ENCODE peak calls at places on chromosomes 4 and X, in seven cellular contexts. K, W, U, M, Q, C and I are unnamed samples.

GRCh38 chr4:8741513-8742226 is 130.0 kb downstream of the HMX1 start:
- DNase-seq in U (no peak), K (no peak), M (peak), C (no peak), Q (no peak), W (peak), I (no peak)

GRCh38 chr4:73608677-73609594 is 11.3 kb downstream of the RASSF6 start:
- DNase-seq in U (no peak), M (no peak), W (no peak), K (no peak), C (no peak), Q (no peak), I (no peak)

GRCh38 chr4:182206916-182207315 is 36.3 kb upstream of the TENM3 start:
- DNase-seq in M (no peak), U (no peak), K (no peak), W (no peak), Q (no peak), C (no peak), I (no peak)

GRCh38 chr4:183429489-183429888 is 14.9 kb upstream of the CDKN2AIP start:
- DNase-seq in U (no peak), Q (no peak), K (no peak), M (no peak), C (no peak), W (no peak), I (no peak)

GRCh38 chrX:437636-438390 is 51.1 kb upstream of the PPP2R3B start:
- DNase-seq in C (no peak), U (no peak), K (no peak), Q (no peak), W (peak), M (no peak), I (no peak)

GRCh38 chr4:166687828-166688227 is 546.5 kb downstream of the SPOCK3 start:
- DNase-seq in C (no peak), W (no peak), K (no peak), M (no peak), U (no peak), Q (no peak), I (no peak)

GRCh38 chr4:159787901-159788300 is 685.0 kb downstream of the RAPGEF2 start:
- DNase-seq in C (peak), K (no peak), M (no peak), W (no peak), Q (no peak), U (no peak), I (no peak)

GRCh38 chr4:5782829-5783476 is 72.0 kb downstream of the EVC start:
- DNase-seq in K (no peak), W (peak), M (peak), C (no peak), U (no peak), Q (no peak), I (no peak)

GRCh38 chr4:79107014-79107413 is 167.8 kb upstream of the PAQR3 start:
- DNase-seq in U (no peak), W (no peak), Q (no peak), K (no peak), C (no peak), M (no peak), I (no peak)

GRCh38 chr4:174318829-174319764 is 35.4 kb downstream of the CEP44 start:
- DNase-seq in C (no peak), W (no peak), M (no peak), U (no peak), Q (no peak), K (no peak), I (no peak)

GRCh38 chrX:11770320-11770719 is 12.3 kb downstream of the MSL3 start:
- DNase-seq in C (peak), Q (no peak), U (peak), W (no peak), M (no peak), K (no peak), I (peak)

GRCh38 chrX:147550217-147550616 is 361.5 kb upstream of the FMR1 start:
- DNase-seq in U (no peak), K (no peak), M (no peak), W (no peak), C (no peak), Q (no peak), I (peak)

GRCh38 chrX:102659790-102660757 is 8.8 kb downstream of the GPRASP1 start:
- DNase-seq in M (peak), W (peak), U (peak), Q (peak), K (peak), C (peak), I (peak)

GRCh38 chrX:118730500-118731247 is 3.3 kb downstream of the IL13RA1 start:
- DNase-seq in C (no peak), K (no peak), U (no peak), W (no peak), M (no peak), Q (no peak), I (no peak)

DNA sequence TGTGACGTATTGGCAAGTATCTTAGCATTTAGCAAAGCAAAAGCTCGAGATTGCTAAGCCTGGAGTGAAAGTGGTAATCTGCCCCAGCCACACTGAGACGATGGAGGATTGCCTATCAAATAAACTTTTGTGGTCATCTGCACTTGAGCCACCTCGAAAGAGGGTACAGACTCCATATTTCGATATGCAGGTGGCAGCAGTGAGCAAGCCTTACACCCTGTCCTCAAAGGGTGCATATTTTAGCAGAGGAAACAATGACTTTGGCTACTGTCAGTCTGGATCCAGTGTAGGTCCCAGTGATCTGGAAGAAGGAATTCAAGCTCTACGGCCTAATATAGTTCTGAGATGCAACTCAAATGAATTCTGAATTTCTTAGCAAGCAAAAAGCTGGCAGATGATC is 153.9 kb downstream of the ATG4A start:
- DNase-seq in Q (no peak), W (no peak), C (no peak), U (no peak), K (no peak), M (no peak), I (no peak)
- TF ChIP-seq CTCF in Q (no peak), W (no peak), C (no peak), U (no peak), K (no peak), M (peak), I (no peak)

GRCh38 chrX:122856205-122856604 is 327.9 kb upstream of the GRIA3 start:
- DNase-seq in M (no peak), U (no peak), K (no peak), Q (no peak), C (no peak), W (no peak), I (no peak)

GRCh38 chrX:122857734-122858133 is 326.3 kb upstream of the GRIA3 start:
- DNase-seq in U (no peak), Q (no peak), M (no peak), C (no peak), W (no peak), K (no peak), I (no peak)
- TF ChIP-seq CTCF in U (no peak), Q (no peak), M (no peak), C (no peak), W (no peak), K (no peak), I (no peak)

GRCh38 chr4:147732516-147733193 is 767 bp downstream of the ARHGAP10 start:
- DNase-seq in K (peak), W (peak), C (peak), M (peak), U (no peak), Q (peak), I (peak)

GRCh38 chr4:147731611-147732515 is at the start of gene ARHGAP10:
- DNase-seq in M (peak), U (peak), W (peak), K (peak), Q (peak), C (peak), I (peak)

GRCh38 chr4:147735413-147736301 is 3.8 kb downstream of the ARHGAP10 start:
- DNase-seq in W (no peak), K (no peak), Q (no peak), U (no peak), M (no peak), C (no peak), I (no peak)

GRCh38 chr4:147734496-147734895 is 2.6 kb downstream of the ARHGAP10 start:
- DNase-seq in Q (no peak), U (no peak), W (no peak), C (no peak), M (no peak), K (no peak), I (no peak)

GRCh38 chr4:147733614-147734344 is 1.9 kb downstream of the ARHGAP10 start:
- DNase-seq in Q (no peak), C (no peak), M (no peak), W (no peak), K (peak), U (no peak), I (no peak)
- TF ChIP-seq CTCF in Q (no peak), C (no peak), M (no peak), W (no peak), K (no peak), U (no peak), I (no peak)

DNA sequence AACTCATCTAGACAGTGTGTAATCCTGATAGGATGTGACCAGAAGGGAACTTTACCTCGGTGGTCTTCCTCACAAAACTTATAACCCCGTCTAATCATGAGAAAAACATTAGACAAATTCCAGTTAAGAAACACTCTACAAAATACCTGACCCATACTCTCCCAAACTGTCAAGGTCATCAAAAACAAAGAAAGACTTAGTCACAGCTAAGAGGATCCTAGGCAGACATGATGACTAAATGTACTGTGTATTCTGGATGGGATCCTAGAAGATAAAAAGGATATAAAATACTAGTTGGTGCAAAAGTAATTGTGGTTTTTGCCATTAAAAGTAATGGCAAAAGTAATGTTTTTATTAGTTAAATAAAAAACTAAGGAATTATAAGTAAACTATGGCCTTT is 81.6 kb downstream of the DTHD1 start:
- DNase-seq in Q (no peak), K (no peak), C (no peak), W (no peak), U (no peak), M (no peak), I (no peak)
- TF ChIP-seq CTCF in Q (no peak), K (no peak), C (no peak), W (no peak), U (no peak), M (no peak), I (no peak)